ENCODE peak calls at places on chromosomes 11 and 22, in six cellular contexts. B, S, N, Y, X and U are unnamed samples.

GRCh38 chr11:67396587-67397398 is 4.9 kb downstream of the PPP1CA start:
- DNase-seq in B (no peak), S (no peak), N (no peak), Y (no peak), X (no peak), U (no peak)

GRCh38 chr11:280762-281485 is 2.7 kb downstream of the NLRP6 start:
- DNase-seq in B (peak), S (no peak), N (no peak), Y (no peak), X (no peak), U (no peak)

GRCh38 chr11:63663809-63664208 is 7.4 kb downstream of the ATL3 start:
- DNase-seq in B (no peak), S (no peak), N (no peak), Y (peak), X (no peak), U (no peak)

GRCh38 chr11:69520186-69520585 is 38.7 kb downstream of the LINC01488 start:
- DNase-seq in B (no peak), S (no peak), N (no peak), Y (no peak), X (no peak), U (no peak)

GRCh38 chr11:17548444-17548843 is 1.4 kb downstream of the OTOG start:
- DNase-seq in B (no peak), S (no peak), N (no peak), Y (no peak), X (no peak), U (no peak)

GRCh38 chr11:117976445-117976844 is 9.7 kb upstream of the IL10RA start:
- DNase-seq in B (no peak), S (no peak), N (no peak), Y (no peak), X (no peak), U (no peak)

GRCh38 chr11:62427630-62428233 is 8.9 kb downstream of the SCGB1A1 start:
- DNase-seq in B (no peak), S (no peak), N (no peak), Y (no peak), X (no peak), U (no peak)

GRCh38 chr11:35918716-35919115 is 25.1 kb upstream of the LDLRAD3 start:
- DNase-seq in B (no peak), S (no peak), N (no peak), Y (no peak), X (no peak), U (no peak)

GRCh38 chr11:78868563-78868962 is 293.9 kb upstream of the NARS2 start:
- DNase-seq in B (no peak), S (no peak), N (no peak), Y (no peak), X (no peak), U (no peak)

GRCh38 chr22:37462426-37462825 is 23.8 kb downstream of the MFNG start:
- DNase-seq in B (no peak), S (no peak), N (no peak), Y (no peak), X (no peak), U (no peak)

GRCh38 chr11:58926695-58927094 is 12.6 kb upstream of the GLYATL1 start:
- DNase-seq in B (no peak), S (no peak), N (no peak), Y (peak), X (peak), U (no peak)

DNA sequence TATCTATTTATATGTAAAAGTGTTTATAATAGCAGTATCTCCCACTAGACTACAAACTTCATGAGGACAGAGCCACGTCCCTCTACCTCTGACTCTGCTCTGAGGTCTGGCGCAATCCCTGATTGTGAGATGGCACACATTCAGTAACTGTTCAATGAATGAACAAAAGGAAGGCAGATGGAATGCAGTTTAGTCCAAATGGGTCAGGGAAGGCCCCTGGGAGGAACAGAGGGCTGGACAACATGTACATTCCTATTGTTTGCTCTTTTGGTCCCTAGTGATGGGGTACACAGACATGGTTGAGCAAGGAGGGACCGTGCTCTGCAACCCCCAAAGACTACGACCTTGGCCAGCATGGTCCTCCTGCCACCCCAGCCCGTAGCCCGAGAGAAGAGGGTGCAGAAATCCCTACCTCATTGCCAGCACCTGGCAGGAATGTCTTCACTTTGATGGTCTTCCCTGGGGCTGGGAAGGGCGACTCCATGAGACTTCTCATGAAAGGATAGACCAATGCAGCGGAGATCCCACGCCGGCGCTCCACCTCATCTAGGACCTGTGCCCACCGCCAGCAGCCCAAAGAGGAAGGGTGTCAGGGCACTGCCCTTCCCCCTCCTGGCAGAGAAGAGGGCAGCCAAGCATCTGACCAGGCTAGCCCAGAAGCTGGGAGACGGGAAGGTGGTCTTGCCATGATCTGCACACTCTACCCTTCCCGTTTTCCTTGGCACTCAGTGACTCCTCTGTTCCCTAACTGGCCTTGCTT is 24.3 kb downstream of the RPL27A start:
- DNase-seq in B (no peak), S (no peak), N (no peak), Y (no peak), X (no peak), U (no peak)
- H3K4me3 ChIP-seq in B (no peak), S (no peak), N (no peak), Y (no peak), X (no peak), U (no peak)

GRCh38 chr22:20551805-20552449 is 44.5 kb downstream of the MED15 start:
- DNase-seq in B (peak), S (peak), N (no peak), Y (no peak), X (no peak), U (no peak)
- TF ChIP-seq CTCF in B (peak), S (peak), N (peak), Y (no peak), X (peak), U (peak)

GRCh38 chr11:121024989-121025388 is 1.1 kb downstream of the TBCEL start:
- DNase-seq in B (no peak), S (no peak), N (no peak), Y (peak), X (no peak), U (no peak)
- H3K4me3 ChIP-seq in B (no peak), S (no peak), N (no peak), Y (peak), X (peak), U (peak)

GRCh38 chr11:21927628-21928027 is 265.3 kb upstream of the ANO5 start:
- DNase-seq in B (no peak), S (no peak), N (peak), Y (no peak), X (no peak), U (no peak)

GRCh38 chr11:21931436-21932101 is 261.3 kb upstream of the ANO5 start:
- DNase-seq in B (no peak), S (no peak), N (no peak), Y (peak), X (no peak), U (no peak)

GRCh38 chr11:21928834-21929233 is 264.1 kb upstream of the ANO5 start:
- DNase-seq in B (no peak), S (no peak), N (no peak), Y (no peak), X (no peak), U (no peak)

DNA sequence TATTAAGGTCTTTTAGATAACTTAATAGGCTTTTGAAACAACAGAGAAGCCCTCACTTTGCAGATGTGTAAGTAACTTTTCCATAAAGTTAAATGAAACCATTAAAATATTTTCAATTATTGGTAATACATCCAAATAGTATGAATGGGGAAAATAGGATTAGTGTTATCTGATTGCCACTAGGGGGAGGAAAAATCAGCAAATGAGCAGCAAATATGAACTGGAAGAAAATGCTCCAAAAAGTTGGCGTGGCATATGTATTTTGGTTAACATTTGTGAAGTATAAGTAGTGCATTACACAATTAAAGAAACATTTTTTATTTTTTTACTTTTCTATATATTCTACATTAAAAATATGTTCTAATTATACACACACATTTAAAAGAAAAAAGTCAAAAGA is 259.8 kb upstream of the ANO5 start:
- DNase-seq in B (no peak), S (no peak), N (no peak), Y (peak), X (no peak), U (no peak)
- TF ChIP-seq CTCF in B (peak), S (peak), N (peak), Y (no peak), X (peak), U (no peak)